ENCODE peak calls at places on chromosome 21, in six cellular contexts. O is fibroblast of mammary gland, E is fibroblast of the aortic adventitia, P is RWPE1, G is heart left ventricle, T is A549. D is an unnamed sample.

GRCh38 chr21:42834730-42835191 is 44.6 kb downstream of the WDR4 start:
- DNase-seq in T (no peak), O (no peak), E (no peak), P (no peak), G (no peak), D (no peak)

GRCh38 chr21:16071082-16071481 is 341.3 kb downstream of the USP25 start:
- DNase-seq in E (peak), T (no peak), O (peak), P (no peak), G (no peak), D (no peak)

GRCh38 chr21:45612096-45613019 is 31.2 kb upstream of the PCBP3 start:
- DNase-seq in G (no peak), T (peak), E (peak), O (peak), P (peak), D (no peak)

GRCh38 chr21:32907521-32907920 is 118.2 kb upstream of the OLIG2 start:
- DNase-seq in P (no peak), G (no peak), O (no peak), T (no peak), E (no peak), D (no peak)

GRCh38 chr21:37374026-37374425 is 7.5 kb downstream of the DYRK1A start:
- DNase-seq in E (peak), P (no peak), T (no peak), G (no peak), O (peak), D (no peak)

GRCh38 chr21:29849735-29850176 is 90.0 kb downstream of the GRIK1 start:
- DNase-seq in T (peak), O (peak), E (peak), G (peak), P (peak), D (peak)

GRCh38 chr21:29851611-29852010 is 88.2 kb downstream of the GRIK1 start:
- DNase-seq in G (no peak), E (no peak), P (no peak), O (no peak), T (no peak), D (no peak)

GRCh38 chr21:34983680-34984086 is 65.4 kb downstream of the RUNX1 start:
- DNase-seq in G (no peak), P (peak), E (peak), T (no peak), O (peak), D (no peak)

GRCh38 chr21:45603481-45603880 is 40.0 kb upstream of the PCBP3 start:
- DNase-seq in O (no peak), G (no peak), P (no peak), E (no peak), T (no peak), D (no peak)

GRCh38 chr21:45326169-45326833 is 38.6 kb upstream of the POFUT2 start:
- DNase-seq in O (peak), G (peak), E (no peak), P (no peak), T (no peak), D (no peak)

GRCh38 chr21:15289896-15290841 is 225.4 kb upstream of the NRIP1 start:
- DNase-seq in E (no peak), P (no peak), G (peak), T (no peak), O (no peak), D (no peak)

GRCh38 chr21:21029159-21029558 is 30.9 kb downstream of the NCAM2 start:
- DNase-seq in G (no peak), P (no peak), E (peak), T (no peak), O (no peak), D (no peak)

GRCh38 chr21:33229776-33230517 is at the start of gene IFNAR2:
- DNase-seq in O (peak), E (peak), G (peak), P (peak), T (peak), D (peak)

GRCh38 chr21:46206163-46207005 is 22.1 kb upstream of the SPATC1L start:
- DNase-seq in O (no peak), P (no peak), T (no peak), G (no peak), E (no peak), D (no peak)

GRCh38 chr21:28521932-28522826 is 470.5 kb downstream of the LTN1 start:
- DNase-seq in T (no peak), O (peak), E (peak), G (no peak), P (no peak), D (no peak)

GRCh38 chr21:33938381-33938780 is 22.8 kb upstream of the ATP5PO start:
- DNase-seq in O (no peak), G (no peak), P (no peak), E (no peak), T (no peak), D (no peak)

GRCh38 chr21:46144464-46145070 is 10.8 kb downstream of the FTCD start:
- DNase-seq in P (no peak), G (peak), O (no peak), E (no peak), T (no peak), D (no peak)

GRCh38 chr21:38241029-38241740 is 15.6 kb upstream of the KCNJ15 start:
- DNase-seq in E (peak), T (no peak), P (no peak), O (peak), G (peak), D (no peak)

DNA sequence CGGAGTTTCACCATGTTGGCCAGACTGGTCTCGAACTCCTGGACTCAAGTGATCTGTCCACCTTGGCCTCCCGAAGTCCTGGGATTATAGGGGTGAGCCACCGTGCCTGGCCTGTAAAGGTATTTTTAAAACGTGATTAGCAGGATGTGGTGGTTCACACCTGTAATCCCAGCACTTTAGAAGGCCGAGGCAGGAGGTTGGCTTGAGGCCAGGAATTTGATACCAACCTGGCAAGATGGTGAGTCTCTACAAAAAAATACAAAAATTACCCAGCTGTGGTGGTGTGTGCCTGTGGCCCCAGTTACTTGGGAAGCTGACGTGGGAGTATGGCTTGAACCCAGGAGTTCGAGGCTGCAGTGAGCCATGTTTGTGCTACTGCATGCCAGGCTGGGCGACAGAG is 43.3 kb upstream of the SOD1 start:
- DNase-seq in O (no peak), T (no peak), P (no peak), G (no peak), E (no peak), D (no peak)
- TF ChIP-seq CTCF in O (no peak), T (no peak), P (no peak), G (no peak), E (no peak), D (no peak)

DNA sequence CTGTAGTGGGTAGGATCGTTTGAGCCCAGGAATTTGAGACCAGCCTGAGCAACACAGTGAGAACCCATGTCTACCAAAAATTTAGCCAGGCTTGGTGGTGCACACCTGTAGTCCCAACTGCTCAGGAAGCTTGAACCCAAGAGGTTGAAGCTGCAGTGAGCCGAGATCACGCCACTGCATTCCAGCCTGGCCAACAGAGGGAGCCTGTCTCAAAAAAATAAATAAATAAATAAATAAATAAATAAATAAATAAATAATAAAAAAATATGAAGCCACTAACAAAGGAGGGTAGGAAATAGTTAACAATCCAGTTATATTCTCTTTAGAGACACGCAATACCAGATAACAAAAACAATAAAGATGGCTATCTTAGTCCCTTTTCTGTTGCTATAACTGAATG is 11.9 kb upstream of the CBR3 start:
- DNase-seq in G (no peak), T (no peak), O (no peak), P (no peak), E (no peak), D (no peak)
- TF ChIP-seq CTCF in G (peak), T (peak), O (peak), P (peak), E (peak), D (no peak)

DNA sequence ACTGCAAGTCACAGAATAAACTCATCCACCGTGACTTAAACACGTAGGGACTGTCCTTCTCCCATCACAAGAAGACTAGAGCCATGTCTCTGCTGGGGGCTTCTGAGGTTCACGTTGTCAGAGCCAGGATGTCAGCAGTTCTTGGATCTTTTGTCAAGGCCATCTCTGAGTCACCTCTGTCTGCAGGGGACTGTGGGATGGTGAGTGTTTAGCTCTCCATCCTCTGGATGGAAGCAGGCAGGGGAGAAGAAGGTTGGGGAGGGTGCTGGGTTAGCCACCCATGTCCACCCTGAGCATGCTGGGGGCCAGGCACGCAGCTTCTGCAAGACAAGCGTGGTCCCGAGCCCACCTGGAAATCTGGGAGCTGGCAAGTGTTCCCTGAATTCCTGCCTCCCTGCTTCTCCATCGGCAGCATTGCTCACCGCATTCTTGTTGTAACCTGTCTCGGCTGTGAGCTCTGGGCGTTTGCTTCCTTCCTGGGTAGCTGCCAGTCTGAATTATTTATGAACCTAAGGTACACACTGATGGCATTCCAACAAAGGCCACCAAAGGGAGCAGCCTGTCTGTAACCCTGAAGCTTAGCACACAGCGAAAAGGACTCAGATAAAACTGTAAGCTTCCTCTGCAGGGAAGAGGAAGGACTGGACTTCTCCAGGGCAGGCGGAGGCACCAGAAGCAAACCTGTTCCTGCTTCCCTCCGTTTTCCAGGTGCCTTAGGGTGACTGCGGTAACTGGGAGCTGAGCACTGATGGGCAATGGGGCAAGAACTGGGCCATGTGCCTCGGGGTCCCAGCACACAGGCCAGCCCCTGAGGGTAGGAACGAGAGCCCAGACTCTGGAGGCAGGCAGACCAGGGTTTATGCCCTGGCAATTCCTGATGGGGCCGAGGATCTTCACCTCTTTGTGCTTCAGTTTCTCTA is 88.6 kb downstream of the RIPK4 start:
- DNase-seq in O (no peak), T (peak), E (no peak), P (peak), G (no peak), D (no peak)
- TF ChIP-seq CTCF in O (no peak), T (no peak), E (no peak), P (no peak), G (no peak), D (no peak)

DNA sequence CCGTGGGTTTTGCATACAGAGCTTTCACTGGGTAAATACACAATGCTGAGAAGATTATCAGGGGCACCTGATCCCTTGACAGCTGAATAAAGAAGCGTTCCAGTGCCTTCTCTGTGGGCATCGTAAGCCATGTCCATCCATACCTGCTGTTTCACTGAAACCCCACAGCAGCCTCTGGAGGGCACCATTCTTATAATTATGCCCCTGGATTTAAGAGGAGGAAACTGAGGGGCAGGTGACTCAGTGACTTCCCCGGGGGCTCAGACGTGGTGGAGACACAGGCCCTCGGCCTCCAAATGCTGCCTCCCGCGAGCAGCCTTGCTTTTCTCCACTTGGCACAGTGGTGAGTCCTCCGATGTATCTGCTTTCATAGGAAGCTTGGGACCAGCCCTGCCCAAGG is 56.7 kb downstream of the B3GALT5 start:
- DNase-seq in G (no peak), P (no peak), T (no peak), E (no peak), O (no peak), D (no peak)
- TF ChIP-seq CTCF in G (no peak), P (no peak), T (no peak), E (no peak), O (no peak), D (no peak)

DNA sequence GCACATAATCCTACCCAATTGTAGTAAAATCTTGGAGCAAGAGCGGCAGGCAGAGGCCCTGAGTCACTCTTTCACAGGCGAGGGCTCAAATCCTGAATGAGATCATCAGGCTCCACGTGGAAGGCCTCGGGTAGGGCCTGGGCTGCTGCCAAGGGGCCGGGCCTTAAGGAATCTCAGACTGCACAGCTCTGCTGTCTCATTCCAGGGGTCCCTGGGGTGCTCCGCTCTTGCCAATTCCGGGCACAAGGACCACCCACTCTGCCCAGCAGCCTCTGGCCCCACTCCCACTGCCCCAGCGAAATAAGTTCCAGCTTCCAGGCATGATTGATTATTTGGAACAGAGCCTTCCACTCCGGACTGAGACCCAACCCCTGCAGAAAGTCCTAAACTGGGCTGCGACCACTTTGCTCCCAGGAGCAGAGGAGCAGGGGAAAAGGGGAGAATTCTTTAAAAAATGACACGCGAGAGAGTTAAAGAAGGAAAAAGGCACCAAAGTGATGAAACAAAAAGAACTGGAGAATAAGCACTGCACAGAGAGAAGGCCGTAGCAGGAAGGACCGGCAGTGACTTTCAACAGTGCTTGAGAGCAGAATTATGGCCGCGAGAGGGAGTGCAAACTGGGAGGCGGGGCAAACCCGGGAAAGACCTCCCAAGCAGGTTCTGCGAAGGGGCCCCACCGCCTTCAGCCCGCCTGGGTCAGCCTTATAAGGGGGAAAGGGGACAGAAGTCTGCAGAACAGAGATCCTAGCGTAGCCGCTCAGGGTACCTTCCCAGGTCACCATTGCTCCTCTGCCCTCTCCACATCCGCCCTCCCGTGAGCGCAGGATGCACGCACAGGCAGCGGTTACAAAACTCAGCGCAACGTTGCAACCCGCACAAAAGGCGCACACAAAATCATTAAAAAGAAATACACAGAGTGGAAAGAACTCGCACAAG is 2.0 kb downstream of the ADAMTS1 start:
- DNase-seq in E (peak), G (peak), P (peak), T (no peak), O (peak), D (no peak)
- TF ChIP-seq CTCF in E (peak), G (peak), P (peak), T (no peak), O (peak), D (peak)

DNA sequence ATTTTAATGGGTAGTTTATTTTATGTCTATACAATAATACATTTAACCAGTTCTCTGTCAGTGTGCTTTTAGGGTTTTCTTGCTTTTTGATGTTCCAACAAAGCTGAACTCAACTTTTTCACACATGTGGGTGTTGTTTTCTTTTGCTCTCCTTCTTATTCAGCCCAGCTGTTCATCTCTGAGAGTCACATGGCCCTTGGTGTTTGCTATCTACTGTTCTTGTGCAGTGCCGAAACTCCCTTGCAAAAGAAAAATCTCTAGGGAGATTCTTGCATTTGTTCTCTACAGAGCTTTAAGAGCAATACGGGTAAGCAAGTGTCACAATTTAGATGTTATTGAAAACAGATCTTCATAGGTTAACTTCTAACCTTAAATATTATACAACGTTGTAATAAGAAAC is 281.1 kb upstream of the CXADR start:
- DNase-seq in G (no peak), T (no peak), E (no peak), P (no peak), O (peak), D (no peak)
- TF ChIP-seq CTCF in G (no peak), T (no peak), E (no peak), P (no peak), O (no peak), D (no peak)

D was measured in D721Med.